ENCODE peak calls at places on chromosome 7, in ten cellular contexts. D is AG04450; Q is suprapubic skin; I is Panc1; S is CD8-positive, alpha-beta memory T cell; G is pancreas; A is sigmoid colon; Z is ovary; W is tibial nerve; T is IMR-90. K is an unnamed sample.

GRCh38 chr7:82736633-82737032 is 293.1 kb upstream of the CACNA2D1 start:
- DNase-seq in D (no peak), Q (no peak), I (no peak), S (no peak), G (no peak), A (no peak), Z (no peak), W (no peak), T (no peak), K (no peak)

GRCh38 chr7:55164527-55164926 is 145.7 kb downstream of the EGFR start:
- DNase-seq in D (no peak), Q (no peak), I (no peak), S (no peak), G (no peak), A (no peak), Z (no peak), W (no peak), T (no peak), K (no peak)

GRCh38 chr7:88339195-88339922 is 32.7 kb upstream of the STEAP4 start:
- DNase-seq in D (no peak), Q (no peak), I (no peak), S (no peak), G (no peak), A (no peak), Z (no peak), W (no peak), T (no peak), K (no peak)

GRCh38 chr7:91351374-91351773 is 87.1 kb downstream of the FZD1 start:
- DNase-seq in D (peak; percentile 3), Q (no peak), I (no peak), S (no peak), G (no peak), A (no peak), Z (no peak), W (no peak), T (peak; percentile 54), K (no peak)

GRCh38 chr7:6090738-6091505 is 59.7 kb downstream of the ANKRD61 start:
- DNase-seq in D (no peak), Q (no peak), I (no peak), S (no peak), G (no peak), A (no peak), Z (no peak), W (no peak), T (no peak), K (no peak)

GRCh38 chr7:98831641-98832221 is 38.1 kb downstream of the TMEM130 start:
- DNase-seq in D (no peak), Q (no peak), I (no peak), S (no peak), G (no peak), A (no peak), Z (no peak), W (no peak), T (peak; percentile 27), K (no peak)

GRCh38 chr7:87000344-87000743 is 59.1 kb downstream of the ELAPOR2 start:
- DNase-seq in D (no peak), Q (no peak), I (no peak), S (no peak), G (no peak), A (no peak), Z (no peak), W (no peak), T (no peak), K (no peak)

GRCh38 chr7:121752706-121753105 is 120.3 kb upstream of the PTPRZ1 start:
- DNase-seq in D (no peak), Q (no peak), I (peak; percentile 7), S (no peak), G (no peak), A (no peak), Z (no peak), W (no peak), T (peak; percentile 13), K (no peak)

DNA sequence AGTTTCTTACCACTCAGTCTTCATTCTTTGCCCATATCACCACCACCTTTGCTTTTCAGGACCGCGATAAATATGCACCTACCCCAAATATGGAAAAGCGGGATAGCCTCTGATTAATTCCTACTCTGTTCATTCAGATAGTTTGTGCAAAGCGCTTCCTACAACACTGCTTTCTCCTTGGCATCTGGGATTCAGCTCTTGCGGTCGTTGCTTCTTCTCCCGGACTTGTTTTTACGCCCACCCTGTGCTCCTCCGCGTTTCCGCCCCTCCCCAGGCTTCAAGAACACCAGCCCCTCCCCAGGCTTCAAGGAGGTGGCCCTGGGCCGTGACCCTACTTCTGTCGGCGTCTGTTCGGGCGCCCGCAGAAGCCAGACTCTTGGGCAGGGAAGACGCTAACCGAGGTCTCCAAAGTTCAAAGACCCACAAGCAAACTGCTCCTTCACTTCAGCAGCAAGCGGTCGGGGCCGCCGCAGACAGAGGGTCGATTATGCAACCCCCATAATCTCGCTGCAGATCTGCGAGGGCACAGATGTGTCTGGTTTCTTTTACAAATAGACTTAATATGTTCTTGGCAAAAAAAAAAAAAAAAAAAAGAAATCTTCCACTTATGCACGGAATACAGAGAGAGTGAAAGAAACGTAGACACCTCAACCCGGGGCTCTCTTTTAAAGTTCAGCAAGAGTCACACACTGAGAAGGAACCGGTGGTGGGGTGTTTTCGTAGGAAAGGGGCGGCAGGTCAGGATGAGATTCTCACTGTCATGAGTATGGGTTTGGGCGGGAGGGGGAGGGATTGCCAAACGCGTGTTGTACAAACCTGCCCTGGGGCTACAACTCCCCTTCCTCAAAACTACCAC is 2.0 kb downstream of the DLX5 start:
- DNase-seq in D (no peak), Q (no peak), I (no peak), S (no peak), G (no peak), A (no peak), Z (no peak), W (no peak), T (no peak), K (no peak)
- H3K27ac ChIP-seq in D (no peak overlapping the region), Q (no peak overlapping the region), I (no peak overlapping the region), S (no peak overlapping the region), G (no peak overlapping the region), A (no peak overlapping the region), Z (no peak overlapping the region), W (no peak overlapping the region), T (no peak overlapping the region), K (no peak overlapping the region)

GRCh38 chr7:122887198-122887597 is 938 bp upstream of the CADPS2 start:
- DNase-seq in D (no peak), Q (peak; percentile 68), I (peak; percentile 38), S (no peak), G (peak; percentile 68), A (peak; percentile 78), Z (peak; percentile 44), W (peak; percentile 43), T (peak; percentile 16), K (peak; percentile 79)

GRCh38 chr7:122886357-122887081 is at the start of gene CADPS2:
- DNase-seq in D (peak; percentile 2), Q (peak; percentile 89), I (no peak), S (no peak), G (peak; percentile 92), A (peak; percentile 93), Z (peak; percentile 86), W (peak; percentile 56), T (peak; percentile 36), K (peak; percentile 86)

GRCh38 chr7:122887848-122888247 is 1.6 kb upstream of the CADPS2 start:
- DNase-seq in D (no peak), Q (no peak), I (no peak), S (no peak), G (no peak), A (no peak), Z (no peak), W (no peak), T (no peak), K (no peak)

GRCh38 chr7:122884186-122884585 is 2.1 kb downstream of the CADPS2 start:
- DNase-seq in D (no peak), Q (no peak), I (no peak), S (no peak), G (no peak), A (no peak), Z (no peak), W (no peak), T (no peak), K (no peak)

DNA sequence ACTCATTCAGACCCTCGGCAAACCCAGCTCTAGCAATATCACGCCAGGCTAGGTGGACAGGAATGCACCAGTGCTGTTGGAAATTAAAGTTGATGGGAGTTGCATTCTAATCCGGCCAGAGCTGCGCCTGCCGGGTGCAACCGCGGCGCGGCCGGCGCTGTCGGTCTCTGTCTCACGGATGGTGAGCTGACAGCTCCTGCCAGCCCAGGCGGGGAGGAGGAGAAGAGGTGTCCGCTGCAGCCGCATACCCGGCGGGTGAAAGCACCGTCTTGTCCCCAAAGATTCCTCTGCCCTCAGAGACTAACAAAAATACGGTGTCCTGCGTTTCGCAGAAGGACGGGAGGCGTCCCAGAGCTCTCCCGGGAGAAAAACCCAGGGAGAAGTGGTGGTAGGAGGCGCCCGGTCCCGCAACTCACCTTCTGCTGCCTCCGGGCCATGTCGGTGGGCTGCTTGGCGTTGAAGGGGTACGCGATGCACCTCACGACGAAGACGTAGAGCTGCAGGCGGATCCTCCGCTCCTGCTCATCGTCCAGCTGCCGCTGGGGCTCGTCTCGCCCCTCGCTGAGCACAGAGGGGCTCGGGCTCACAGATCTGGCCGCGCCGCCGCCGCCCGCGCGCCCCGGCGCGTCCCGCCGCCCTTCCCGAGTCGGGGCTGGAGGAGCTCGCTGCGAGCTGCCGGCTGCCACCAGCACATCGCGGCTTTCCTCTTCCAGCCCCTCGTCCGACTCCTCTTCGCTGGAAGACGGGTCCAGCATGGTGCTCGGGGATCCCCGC is 490 bp downstream of the CADPS2 start:
- DNase-seq in D (no peak), Q (peak; percentile 63), I (no peak), S (no peak), G (no peak), A (peak; percentile 67), Z (peak; percentile 48), W (no peak), T (no peak), K (peak; percentile 66)
- H3K27ac ChIP-seq in D (no peak overlapping the region), Q (peak overlapping the region; percentile 84), I (no peak overlapping the region), S (no peak overlapping the region), G (peak overlapping the region; percentile 93), A (peak overlapping the region; percentile 83), Z (peak overlapping the region; percentile 93), W (peak overlapping the region; percentile 77), T (no peak overlapping the region), K (peak overlapping the region; percentile 87)

DNA sequence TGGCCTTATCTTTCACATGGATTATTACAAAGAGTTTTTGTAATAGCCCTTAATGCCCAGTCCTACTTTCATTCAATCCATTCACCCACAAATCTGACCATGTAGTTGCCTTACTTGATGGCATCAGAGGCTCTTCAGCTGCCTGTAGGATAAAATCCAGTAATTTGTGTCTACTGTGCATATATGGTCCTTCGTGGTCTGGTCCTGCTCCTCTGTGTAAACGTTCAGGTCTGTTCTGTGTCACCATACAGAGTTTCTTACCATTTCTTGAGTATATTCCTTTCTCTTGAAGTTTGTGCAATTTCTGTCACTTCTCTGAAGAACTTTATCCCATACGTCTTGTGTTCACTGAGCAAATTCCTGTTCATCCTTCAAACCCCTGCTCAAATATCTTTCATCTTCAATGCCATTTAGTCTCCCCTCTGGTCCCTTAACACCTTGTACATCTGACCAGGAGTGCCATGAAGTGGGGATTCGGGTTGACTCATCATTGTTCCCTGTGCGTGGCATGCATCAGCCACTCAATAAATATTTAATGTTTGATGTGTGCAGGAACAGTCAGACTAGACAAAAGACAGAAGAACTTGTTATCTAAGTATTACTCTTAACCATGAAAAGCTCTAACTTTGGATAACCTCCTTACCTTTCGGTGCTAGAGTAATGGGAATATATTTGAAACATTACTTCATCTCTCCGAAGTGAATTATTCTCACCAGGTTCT is 98.6 kb upstream of the RPA3 start:
- DNase-seq in D (no peak), Q (no peak), I (no peak), S (no peak), G (no peak), A (no peak), Z (no peak), W (no peak), T (no peak), K (no peak)
- H3K27ac ChIP-seq in D (no peak overlapping the region), Q (no peak overlapping the region), I (no peak overlapping the region), S (no peak overlapping the region), G (no peak overlapping the region), A (no peak overlapping the region), Z (no peak overlapping the region), W (no peak overlapping the region), T (no peak overlapping the region), K (no peak overlapping the region)

GRCh38 chr7:8126768-8127167 is 135.2 kb downstream of the ICA1 start:
- DNase-seq in D (no peak), Q (no peak), I (no peak), S (no peak), G (no peak), A (no peak), Z (no peak), W (no peak), T (no peak), K (no peak)
- H3K27ac ChIP-seq in D (no peak overlapping the region), Q (no peak overlapping the region), I (no peak overlapping the region), S (peak overlapping the region; percentile 40), G (no peak overlapping the region), A (no peak overlapping the region), Z (no peak overlapping the region), W (no peak overlapping the region), T (no peak overlapping the region), K (no peak overlapping the region)